ENCODE peak calls at places on chromosomes 11 and 22, in nine cellular contexts. One of them, this sample, is unnamed.

GRCh38 chr22:43846966-43847365 is 15.3 kb downstream of the SULT4A1 start:
- DNase-seq in foreskin fibroblast: no peak
- DNase-seq in psoas muscle: no peak
- DNase-seq in hepatocyte: no peak
- DNase-seq in BE2C: no peak
- DNase-seq in GM23338: no peak
- DNase-seq in heart right ventricle: no peak
- DNase-seq in A549: no peak
- DNase-seq in CD4-positive, CD25-positive, alpha-beta regulatory T cell: no peak
- DNase-seq in this sample: no peak

GRCh38 chr22:30212363-30212995 is 34.1 kb downstream of the LIF start:
- DNase-seq in foreskin fibroblast: peak
- DNase-seq in psoas muscle: peak
- DNase-seq in hepatocyte: peak
- DNase-seq in BE2C: no peak
- DNase-seq in GM23338: no peak
- DNase-seq in heart right ventricle: peak
- DNase-seq in A549: peak
- DNase-seq in CD4-positive, CD25-positive, alpha-beta regulatory T cell: no peak
- DNase-seq in this sample: no peak

GRCh38 chr22:48578138-48579034 is 1249.3 kb downstream of the BRD1 start:
- DNase-seq in foreskin fibroblast: no peak
- DNase-seq in psoas muscle: no peak
- DNase-seq in hepatocyte: no peak
- DNase-seq in BE2C: no peak
- DNase-seq in GM23338: no peak
- DNase-seq in heart right ventricle: no peak
- DNase-seq in A549: no peak
- DNase-seq in CD4-positive, CD25-positive, alpha-beta regulatory T cell: no peak
- DNase-seq in this sample: no peak

GRCh38 chr11:58193403-58193802 is 4.5 kb downstream of the OR9Q2 start:
- DNase-seq in foreskin fibroblast: no peak
- DNase-seq in psoas muscle: no peak
- DNase-seq in hepatocyte: peak
- DNase-seq in BE2C: no peak
- DNase-seq in GM23338: no peak
- DNase-seq in heart right ventricle: no peak
- DNase-seq in A549: no peak
- DNase-seq in CD4-positive, CD25-positive, alpha-beta regulatory T cell: no peak
- DNase-seq in this sample: no peak

GRCh38 chr11:12518606-12519385 is 141.4 kb downstream of the PARVA start:
- DNase-seq in foreskin fibroblast: no peak
- DNase-seq in psoas muscle: no peak
- DNase-seq in hepatocyte: no peak
- DNase-seq in BE2C: peak
- DNase-seq in GM23338: no peak
- DNase-seq in heart right ventricle: no peak
- DNase-seq in A549: no peak
- DNase-seq in CD4-positive, CD25-positive, alpha-beta regulatory T cell: no peak
- DNase-seq in this sample: no peak

GRCh38 chr22:27318516-27318915 is 483.0 kb downstream of the MN1 start:
- DNase-seq in foreskin fibroblast: peak
- DNase-seq in psoas muscle: no peak
- DNase-seq in hepatocyte: peak
- DNase-seq in BE2C: no peak
- DNase-seq in GM23338: peak
- DNase-seq in heart right ventricle: no peak
- DNase-seq in A549: no peak
- DNase-seq in CD4-positive, CD25-positive, alpha-beta regulatory T cell: no peak
- DNase-seq in this sample: no peak

GRCh38 chr11:17738350-17739207 is 4.0 kb downstream of the KCNC1 start:
- DNase-seq in foreskin fibroblast: no peak
- DNase-seq in psoas muscle: no peak
- DNase-seq in hepatocyte: no peak
- DNase-seq in BE2C: no peak
- DNase-seq in GM23338: peak
- DNase-seq in heart right ventricle: no peak
- DNase-seq in A549: no peak
- DNase-seq in CD4-positive, CD25-positive, alpha-beta regulatory T cell: no peak
- DNase-seq in this sample: no peak

GRCh38 chr11:120710354-120711187 is 199.0 kb downstream of the GRIK4 start:
- DNase-seq in foreskin fibroblast: peak
- DNase-seq in psoas muscle: peak
- DNase-seq in hepatocyte: peak
- DNase-seq in BE2C: no peak
- DNase-seq in GM23338: peak
- DNase-seq in heart right ventricle: no peak
- DNase-seq in A549: no peak
- DNase-seq in CD4-positive, CD25-positive, alpha-beta regulatory T cell: no peak
- DNase-seq in this sample: no peak

DNA sequence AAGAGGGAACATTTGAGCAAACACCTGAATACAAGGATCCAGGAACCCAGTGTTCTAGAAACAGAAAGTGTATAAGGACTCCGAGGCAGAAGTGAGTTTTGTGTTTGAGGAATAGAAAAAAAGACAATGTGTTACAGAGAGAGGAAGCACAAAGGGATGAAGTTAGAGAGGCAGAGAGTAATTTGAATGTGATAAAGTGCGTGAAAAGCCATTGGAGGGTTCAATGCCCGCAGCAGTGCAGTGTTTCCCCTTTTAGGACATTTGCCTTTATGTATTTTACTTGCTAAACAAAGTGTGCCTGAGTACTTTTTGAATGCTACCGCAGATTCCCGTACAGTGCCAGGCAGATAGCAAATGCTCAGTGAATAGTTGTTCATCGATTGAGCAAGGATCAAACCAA is 508.5 kb downstream of the RAB38 start:
- DNase-seq in foreskin fibroblast: no peak
- DNase-seq in psoas muscle: no peak
- DNase-seq in hepatocyte: no peak
- DNase-seq in BE2C: no peak
- DNase-seq in GM23338: no peak
- DNase-seq in heart right ventricle: no peak
- DNase-seq in A549: no peak
- DNase-seq in CD4-positive, CD25-positive, alpha-beta regulatory T cell: no peak
- DNase-seq in this sample: no peak
- H3K4me3 ChIP-seq in foreskin fibroblast: no peak
- H3K4me3 ChIP-seq in psoas muscle: no peak
- H3K4me3 ChIP-seq in hepatocyte: no peak
- H3K4me3 ChIP-seq in BE2C: no peak
- H3K4me3 ChIP-seq in GM23338: no peak
- H3K4me3 ChIP-seq in heart right ventricle: no peak
- H3K4me3 ChIP-seq in A549: no peak
- H3K4me3 ChIP-seq in CD4-positive, CD25-positive, alpha-beta regulatory T cell: no peak
- H3K4me3 ChIP-seq in this sample: no peak

GRCh38 chr11:37963440-37963839 is 1365.4 kb upstream of the RAG2 start:
- DNase-seq in foreskin fibroblast: no peak
- DNase-seq in psoas muscle: no peak
- DNase-seq in hepatocyte: no peak
- DNase-seq in BE2C: no peak
- DNase-seq in GM23338: peak
- DNase-seq in heart right ventricle: no peak
- DNase-seq in A549: no peak
- DNase-seq in CD4-positive, CD25-positive, alpha-beta regulatory T cell: no peak
- DNase-seq in this sample: no peak

GRCh38 chr11:37952035-37952434 is 1354.0 kb upstream of the RAG2 start:
- DNase-seq in foreskin fibroblast: no peak
- DNase-seq in psoas muscle: no peak
- DNase-seq in hepatocyte: no peak
- DNase-seq in BE2C: no peak
- DNase-seq in GM23338: no peak
- DNase-seq in heart right ventricle: no peak
- DNase-seq in A549: no peak
- DNase-seq in CD4-positive, CD25-positive, alpha-beta regulatory T cell: no peak
- DNase-seq in this sample: no peak

DNA sequence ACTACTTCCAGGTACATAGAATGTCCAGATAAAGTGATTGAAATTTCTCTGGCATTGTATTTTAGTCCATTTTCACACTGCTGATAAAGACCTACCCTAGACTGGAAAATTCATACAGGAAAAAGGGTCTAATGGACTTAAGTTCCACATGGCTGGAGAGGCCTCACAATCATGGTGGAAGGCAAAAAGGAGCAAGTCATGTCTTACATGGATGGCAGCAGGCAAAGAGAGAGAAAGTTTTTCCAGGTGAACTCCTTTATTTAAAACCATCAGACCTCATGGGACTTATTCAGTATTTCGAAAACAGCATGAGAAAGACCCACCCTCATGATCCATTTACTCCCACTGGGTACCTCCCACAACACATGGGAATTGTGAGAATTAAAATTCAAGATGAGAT is 1359.7 kb upstream of the RAG2 start:
- DNase-seq in foreskin fibroblast: no peak
- DNase-seq in psoas muscle: no peak
- DNase-seq in hepatocyte: no peak
- DNase-seq in BE2C: no peak
- DNase-seq in GM23338: no peak
- DNase-seq in heart right ventricle: no peak
- DNase-seq in A549: no peak
- DNase-seq in CD4-positive, CD25-positive, alpha-beta regulatory T cell: no peak
- DNase-seq in this sample: no peak
- H3K4me3 ChIP-seq in foreskin fibroblast: no peak
- H3K4me3 ChIP-seq in psoas muscle: no peak
- H3K4me3 ChIP-seq in hepatocyte: no peak
- H3K4me3 ChIP-seq in BE2C: no peak
- H3K4me3 ChIP-seq in GM23338: no peak
- H3K4me3 ChIP-seq in heart right ventricle: no peak
- H3K4me3 ChIP-seq in A549: no peak
- H3K4me3 ChIP-seq in CD4-positive, CD25-positive, alpha-beta regulatory T cell: no peak
- H3K4me3 ChIP-seq in this sample: no peak

GRCh38 chr11:125869526-125869925 is 17.9 kb upstream of the HYLS1 start:
- DNase-seq in foreskin fibroblast: no peak
- DNase-seq in psoas muscle: no peak
- DNase-seq in hepatocyte: no peak
- DNase-seq in BE2C: no peak
- DNase-seq in GM23338: no peak
- DNase-seq in heart right ventricle: no peak
- DNase-seq in A549: no peak
- DNase-seq in CD4-positive, CD25-positive, alpha-beta regulatory T cell: no peak
- DNase-seq in this sample: no peak

GRCh38 chr11:125872138-125872491 is 15.4 kb upstream of the HYLS1 start:
- DNase-seq in foreskin fibroblast: no peak
- DNase-seq in psoas muscle: no peak
- DNase-seq in hepatocyte: peak
- DNase-seq in BE2C: no peak
- DNase-seq in GM23338: no peak
- DNase-seq in heart right ventricle: no peak
- DNase-seq in A549: no peak
- DNase-seq in CD4-positive, CD25-positive, alpha-beta regulatory T cell: no peak
- DNase-seq in this sample: no peak

GRCh38 chr11:125874556-125875124 is 12.8 kb upstream of the HYLS1 start:
- DNase-seq in foreskin fibroblast: peak
- DNase-seq in psoas muscle: no peak
- DNase-seq in hepatocyte: peak
- DNase-seq in BE2C: peak
- DNase-seq in GM23338: peak
- DNase-seq in heart right ventricle: no peak
- DNase-seq in A549: peak
- DNase-seq in CD4-positive, CD25-positive, alpha-beta regulatory T cell: peak
- DNase-seq in this sample: no peak

GRCh38 chr11:125871391-125872137 is 15.9 kb upstream of the HYLS1 start:
- DNase-seq in foreskin fibroblast: no peak
- DNase-seq in psoas muscle: no peak
- DNase-seq in hepatocyte: peak
- DNase-seq in BE2C: peak
- DNase-seq in GM23338: peak
- DNase-seq in heart right ventricle: no peak
- DNase-seq in A549: peak
- DNase-seq in CD4-positive, CD25-positive, alpha-beta regulatory T cell: peak
- DNase-seq in this sample: no peak

DNA sequence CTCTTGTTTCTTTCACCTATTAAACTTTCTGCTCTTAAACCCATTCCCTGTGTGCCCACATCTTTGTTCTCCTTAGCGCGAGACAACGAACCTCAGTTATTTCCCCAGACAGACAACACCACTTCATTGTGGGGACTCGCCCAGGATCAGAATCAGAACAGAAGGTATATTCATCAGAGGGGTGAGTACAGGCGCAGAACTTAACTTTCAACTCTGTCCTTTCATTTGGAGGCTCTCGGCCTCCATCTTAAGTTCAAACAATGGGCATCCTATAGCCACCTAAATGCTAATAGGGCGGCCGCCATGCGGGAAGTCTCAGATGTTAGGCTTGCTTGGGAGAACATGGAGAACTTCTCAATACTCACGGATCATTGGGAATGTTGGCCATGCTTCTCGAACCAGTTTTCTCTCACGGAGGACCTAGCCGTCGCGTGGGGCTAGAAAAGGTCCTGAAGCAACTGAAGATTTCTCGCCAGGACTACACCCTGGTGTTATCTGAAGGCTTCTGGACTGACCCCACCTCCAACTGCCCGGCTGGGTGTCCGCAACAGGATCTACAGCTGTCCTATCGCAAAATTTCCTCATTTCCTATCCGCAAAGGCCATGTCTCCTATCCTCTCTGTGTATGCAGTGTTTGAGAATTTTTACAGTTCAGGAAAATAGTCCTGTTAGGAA is 13.4 kb upstream of the HYLS1 start:
- DNase-seq in foreskin fibroblast: no peak
- DNase-seq in psoas muscle: no peak
- DNase-seq in hepatocyte: no peak
- DNase-seq in BE2C: no peak
- DNase-seq in GM23338: no peak
- DNase-seq in heart right ventricle: no peak
- DNase-seq in A549: no peak
- DNase-seq in CD4-positive, CD25-positive, alpha-beta regulatory T cell: no peak
- DNase-seq in this sample: no peak
- H3K4me3 ChIP-seq in foreskin fibroblast: no peak
- H3K4me3 ChIP-seq in psoas muscle: no peak
- H3K4me3 ChIP-seq in hepatocyte: no peak
- H3K4me3 ChIP-seq in BE2C: no peak
- H3K4me3 ChIP-seq in GM23338: no peak
- H3K4me3 ChIP-seq in heart right ventricle: peak
- H3K4me3 ChIP-seq in A549: no peak
- H3K4me3 ChIP-seq in CD4-positive, CD25-positive, alpha-beta regulatory T cell: no peak
- H3K4me3 ChIP-seq in this sample: no peak

GRCh38 chr11:59756496-59756840 is 1.3 kb downstream of the STX3 start:
- DNase-seq in foreskin fibroblast: no peak
- DNase-seq in psoas muscle: no peak
- DNase-seq in hepatocyte: no peak
- DNase-seq in BE2C: no peak
- DNase-seq in GM23338: no peak
- DNase-seq in heart right ventricle: no peak
- DNase-seq in A549: peak
- DNase-seq in CD4-positive, CD25-positive, alpha-beta regulatory T cell: no peak
- DNase-seq in this sample: no peak

GRCh38 chr11:59755701-59756495 is 722 bp downstream of the STX3 start:
- DNase-seq in foreskin fibroblast: peak
- DNase-seq in psoas muscle: peak
- DNase-seq in hepatocyte: peak
- DNase-seq in BE2C: peak
- DNase-seq in GM23338: peak
- DNase-seq in heart right ventricle: peak
- DNase-seq in A549: peak
- DNase-seq in CD4-positive, CD25-positive, alpha-beta regulatory T cell: no peak
- DNase-seq in this sample: no peak

GRCh38 chr11:59754859-59755700 is at the start of gene STX3:
- DNase-seq in foreskin fibroblast: peak
- DNase-seq in psoas muscle: peak
- DNase-seq in hepatocyte: peak
- DNase-seq in BE2C: peak
- DNase-seq in GM23338: peak
- DNase-seq in heart right ventricle: peak
- DNase-seq in A549: peak
- DNase-seq in CD4-positive, CD25-positive, alpha-beta regulatory T cell: peak
- DNase-seq in this sample: peak

GRCh38 chr11:59758638-59759037 is 3.5 kb downstream of the STX3 start:
- DNase-seq in foreskin fibroblast: no peak
- DNase-seq in psoas muscle: no peak
- DNase-seq in hepatocyte: no peak
- DNase-seq in BE2C: no peak
- DNase-seq in GM23338: no peak
- DNase-seq in heart right ventricle: no peak
- DNase-seq in A549: no peak
- DNase-seq in CD4-positive, CD25-positive, alpha-beta regulatory T cell: no peak
- DNase-seq in this sample: no peak

DNA sequence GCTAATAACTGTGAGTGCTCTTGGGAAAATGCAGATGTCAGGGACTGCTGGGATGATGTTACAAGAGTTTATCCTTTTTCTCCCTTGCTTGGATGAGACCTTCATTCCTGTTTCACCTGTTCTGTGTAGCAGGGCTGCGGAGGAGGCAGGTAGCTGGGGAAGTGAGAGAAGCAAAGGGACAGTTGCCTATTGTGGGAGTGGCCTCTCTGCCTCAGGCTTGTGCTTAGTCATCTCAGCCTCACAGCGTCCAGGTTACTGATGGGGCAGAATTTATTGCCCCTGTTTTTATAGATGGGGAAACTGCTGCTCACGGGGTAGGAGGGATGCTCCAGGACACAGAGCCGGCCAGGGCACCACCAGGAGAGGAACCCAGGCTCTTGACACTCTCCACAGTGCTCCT is 1.7 kb downstream of the STX3 start:
- DNase-seq in foreskin fibroblast: no peak
- DNase-seq in psoas muscle: no peak
- DNase-seq in hepatocyte: peak
- DNase-seq in BE2C: no peak
- DNase-seq in GM23338: peak
- DNase-seq in heart right ventricle: no peak
- DNase-seq in A549: peak
- DNase-seq in CD4-positive, CD25-positive, alpha-beta regulatory T cell: no peak
- DNase-seq in this sample: no peak
- H3K4me3 ChIP-seq in foreskin fibroblast: peak
- H3K4me3 ChIP-seq in psoas muscle: peak
- H3K4me3 ChIP-seq in hepatocyte: peak
- H3K4me3 ChIP-seq in BE2C: no peak
- H3K4me3 ChIP-seq in GM23338: peak
- H3K4me3 ChIP-seq in heart right ventricle: peak
- H3K4me3 ChIP-seq in A549: peak
- H3K4me3 ChIP-seq in CD4-positive, CD25-positive, alpha-beta regulatory T cell: no peak
- H3K4me3 ChIP-seq in this sample: no peak